ENCODE peak calls at places on chromosomes 1 and 21, in four cellular contexts. M, S, D and O are unnamed samples.

GRCh38 chr1:97919568-97920261 is 1.1 kb downstream of the DPYD start:
- DNase-seq in M (no peak), S (peak; percentile 45), D (no peak), O (no peak)

GRCh38 chr21:42346441-42346840 is 4.4 kb downstream of the TFF2 start:
- DNase-seq in M (no peak), S (no peak), D (peak; percentile 35), O (no peak)

GRCh38 chr1:237457573-237457972 is 415.6 kb downstream of the RYR2 start:
- DNase-seq in M (no peak), S (no peak), D (no peak), O (no peak)

GRCh38 chr1:201628490-201628889 is 89.6 kb downstream of the NAV1 start:
- DNase-seq in M (no peak), S (no peak), D (no peak), O (no peak)

GRCh38 chr1:23556661-23557470 is 2.4 kb downstream of the ID3 start:
- DNase-seq in M (no peak), S (peak; percentile 82), D (no peak), O (no peak)

GRCh38 chr1:155136728-155137127 is 1.1 kb downstream of the SLC50A1 start:
- DNase-seq in M (no peak), S (no peak), D (no peak), O (no peak)

GRCh38 chr1:33258788-33259274 is 2.5 kb downstream of the ZNF362 start:
- DNase-seq in M (no peak), S (no peak), D (no peak), O (no peak)

GRCh38 chr1:192884241-192884640 is 75.4 kb downstream of the RGS2 start:
- DNase-seq in M (no peak), S (no peak), D (no peak), O (no peak)

GRCh38 chr21:29710498-29710897 is 229.3 kb downstream of the GRIK1 start:
- DNase-seq in M (no peak), S (no peak), D (no peak), O (no peak)

GRCh38 chr21:46229133-46229922 is 754 bp upstream of the LSS start:
- DNase-seq in M (peak; percentile 80), S (no peak), D (no peak), O (no peak)

GRCh38 chr1:3685906-3686305 is 33.6 kb downstream of the TP73 start:
- DNase-seq in M (no peak), S (no peak), D (no peak), O (no peak)

GRCh38 chr1:220726634-220727033 is 21.5 kb upstream of the MTARC2 start:
- DNase-seq in M (no peak), S (no peak), D (no peak), O (no peak)
- TF ChIP-seq CTCF in M (no peak), S (peak; percentile 37), D (no peak), O (peak; percentile 48)

GRCh38 chr1:226405411-226405988 is 2.4 kb downstream of the PARP1 start:
- DNase-seq in M (no peak), S (no peak), D (peak; percentile 50), O (no peak)

GRCh38 chr1:226404904-226405222 is 3.0 kb downstream of the PARP1 start:
- DNase-seq in M (no peak), S (no peak), D (no peak), O (no peak)

GRCh38 chr1:226402615-226403521 is 5.0 kb downstream of the PARP1 start:
- DNase-seq in M (no peak), S (no peak), D (peak; percentile 15), O (no peak)

GRCh38 chr1:226403522-226404034 is 4.3 kb downstream of the PARP1 start:
- DNase-seq in M (no peak), S (peak; percentile 9), D (peak; percentile 37), O (no peak)

DNA sequence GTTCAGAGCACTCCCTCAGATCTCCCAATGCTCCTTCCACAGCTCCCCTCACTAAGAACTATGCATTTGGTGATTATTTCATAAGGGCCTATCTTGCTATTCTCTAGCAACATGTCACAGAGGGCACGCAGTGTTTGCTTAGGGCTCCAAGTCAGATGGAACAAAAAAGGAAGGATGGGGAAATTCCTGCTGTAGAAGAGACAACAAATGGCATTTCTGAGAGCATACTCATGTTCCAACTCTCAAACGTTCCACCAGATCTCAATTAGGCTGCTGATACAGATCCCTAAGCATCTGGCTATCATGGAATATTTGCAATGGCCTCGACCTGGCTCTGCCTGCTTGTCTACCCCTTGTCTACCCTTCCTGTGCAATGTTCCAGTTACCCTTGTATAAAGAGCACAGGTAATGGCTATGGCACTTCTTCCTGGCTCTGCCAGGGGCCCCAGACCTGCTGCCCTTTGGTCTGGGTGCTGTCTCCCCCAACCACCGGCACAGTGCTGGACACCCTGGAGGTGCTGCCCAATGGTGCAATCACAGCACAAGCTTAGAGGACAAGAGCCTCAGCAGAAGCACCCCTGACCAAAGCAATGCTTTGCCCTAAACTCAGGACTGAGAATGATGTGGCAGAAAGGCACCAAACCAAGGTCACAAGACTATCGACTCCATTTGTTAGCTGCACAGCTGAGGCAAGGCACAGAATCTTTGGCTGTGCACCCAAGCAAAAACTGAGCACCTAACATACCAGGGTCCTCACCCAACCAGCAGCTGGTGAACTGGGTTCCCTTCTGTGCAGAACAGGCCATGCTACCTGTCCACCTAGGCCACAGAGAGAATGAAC is 3.6 kb downstream of the PARP1 start:
- DNase-seq in M (no peak), S (no peak), D (peak; percentile 35), O (no peak)
- TF ChIP-seq CTCF in M (no peak), S (no peak), D (no peak), O (no peak)

GRCh38 chr1:90851711-90852050 is 134.6 kb upstream of the BARHL2 start:
- DNase-seq in M (no peak), S (no peak), D (no peak), O (no peak)
- TF ChIP-seq CTCF in M (no peak), S (no peak), D (no peak), O (no peak)

DNA sequence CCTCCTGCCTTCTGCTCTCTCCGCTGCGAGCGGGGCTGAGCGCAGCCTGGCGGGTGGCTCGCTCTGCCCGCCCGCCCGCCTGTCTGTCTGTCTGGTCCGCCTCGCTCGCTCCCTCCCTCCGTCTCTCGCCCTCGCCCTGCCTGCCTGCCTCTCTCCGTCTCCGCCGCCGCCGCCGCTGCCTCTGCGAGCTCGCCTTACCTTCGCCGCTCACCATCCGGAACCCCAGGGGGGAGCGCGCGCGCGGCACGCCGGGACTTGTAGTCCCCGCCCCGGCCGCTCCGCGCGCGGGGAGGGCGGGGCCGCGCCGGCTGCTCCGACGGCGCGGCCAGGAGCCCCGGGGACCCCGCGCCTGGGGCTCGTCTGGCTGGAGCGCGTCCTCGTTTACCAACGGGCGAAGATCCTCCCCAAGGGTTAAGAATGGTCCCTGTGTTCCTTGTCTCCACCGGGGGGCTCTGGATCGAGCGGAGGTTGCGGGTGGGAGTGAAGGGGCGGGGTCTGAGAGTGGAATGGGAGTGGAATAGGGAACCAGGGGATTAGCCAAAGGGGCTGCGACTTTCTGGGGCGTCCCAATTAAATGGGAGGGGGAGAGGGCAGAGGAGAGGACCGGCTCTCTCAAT is at the start of gene AHDC1:
- DNase-seq in M (peak; percentile 96), S (peak; percentile 95), D (peak; percentile 94), O (peak; percentile 94)
- TF ChIP-seq CTCF in M (peak; percentile 47), S (peak; percentile 5), D (no peak), O (no peak)

GRCh38 chr1:204618148-204618760 is 67.3 kb downstream of the LRRN2 start:
- DNase-seq in M (no peak), S (no peak), D (no peak), O (no peak)

GRCh38 chr1:204617256-204618147 is 68.0 kb downstream of the LRRN2 start:
- DNase-seq in M (no peak), S (no peak), D (no peak), O (no peak)

GRCh38 chr1:204621391-204621790 is 64.1 kb downstream of the LRRN2 start:
- DNase-seq in M (no peak), S (no peak), D (no peak), O (no peak)

GRCh38 chr1:204621996-204622395 is 63.5 kb downstream of the LRRN2 start:
- DNase-seq in M (no peak), S (no peak), D (no peak), O (no peak)

GRCh38 chr1:204619721-204620120 is 65.8 kb downstream of the LRRN2 start:
- DNase-seq in M (no peak), S (no peak), D (no peak), O (no peak)
- TF ChIP-seq CTCF in M (no peak), S (no peak), D (no peak), O (no peak)

DNA sequence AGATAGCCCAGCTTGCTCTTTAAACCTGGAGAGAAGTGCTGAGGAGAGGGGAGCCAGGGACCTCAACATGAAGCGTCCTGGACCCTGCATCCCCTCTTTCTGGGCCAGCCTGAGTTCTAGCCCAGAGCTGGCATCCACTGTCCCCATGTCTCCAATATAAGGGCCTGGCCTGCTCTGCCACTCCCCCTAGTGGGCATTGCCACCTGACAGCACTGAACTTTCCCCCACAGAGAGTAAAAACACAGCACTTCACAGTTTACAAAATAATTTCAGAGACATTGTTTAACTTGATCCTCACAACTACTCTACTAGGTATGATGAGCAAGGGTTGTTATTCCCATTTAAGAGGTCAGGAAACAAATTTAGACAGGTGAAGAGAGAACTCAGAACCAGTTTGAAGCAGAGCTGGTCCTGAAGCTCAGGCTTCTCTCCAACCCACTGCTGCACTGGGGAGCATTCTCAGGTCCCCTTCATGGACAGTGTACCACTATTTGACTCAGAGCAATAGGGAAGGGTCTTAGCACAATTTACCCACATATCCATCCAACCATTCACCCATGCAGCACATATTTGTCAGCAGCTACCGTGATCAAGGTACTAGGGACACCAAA is 151.2 kb downstream of the DMRTA2 start:
- DNase-seq in M (no peak), S (no peak), D (no peak), O (no peak)
- TF ChIP-seq CTCF in M (peak; percentile 43), S (peak; percentile 69), D (no peak), O (no peak)

DNA sequence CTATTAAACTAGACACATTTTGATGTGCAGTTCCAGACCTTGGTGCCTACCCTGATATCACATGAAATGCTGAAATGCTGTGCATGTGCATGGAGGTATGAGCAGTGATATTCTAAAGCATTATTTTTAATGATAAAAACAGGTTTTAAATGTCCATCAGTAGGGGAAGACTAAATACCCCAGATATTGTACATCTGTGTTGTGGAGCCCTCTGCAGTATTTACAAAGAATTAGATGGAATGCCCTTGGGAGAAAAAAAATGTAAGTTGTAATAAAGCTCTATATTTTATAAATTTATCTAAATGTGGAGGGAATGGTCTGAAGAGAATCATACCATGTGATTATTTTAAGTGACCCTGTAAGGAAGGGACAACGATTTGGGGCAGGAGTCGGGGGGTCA is 39.1 kb upstream of the IGSF5 start:
- DNase-seq in M (no peak), S (peak; percentile 31), D (no peak), O (no peak)
- TF ChIP-seq CTCF in M (no peak), S (peak; percentile 26), D (no peak), O (no peak)

GRCh38 chr1:2525896-2526823 is at the start of gene PANK4:
- DNase-seq in M (peak; percentile 97), S (peak; percentile 94), D (peak; percentile 92), O (peak; percentile 88)
- TF ChIP-seq CTCF in M (no peak), S (no peak), D (no peak), O (no peak)

DNA sequence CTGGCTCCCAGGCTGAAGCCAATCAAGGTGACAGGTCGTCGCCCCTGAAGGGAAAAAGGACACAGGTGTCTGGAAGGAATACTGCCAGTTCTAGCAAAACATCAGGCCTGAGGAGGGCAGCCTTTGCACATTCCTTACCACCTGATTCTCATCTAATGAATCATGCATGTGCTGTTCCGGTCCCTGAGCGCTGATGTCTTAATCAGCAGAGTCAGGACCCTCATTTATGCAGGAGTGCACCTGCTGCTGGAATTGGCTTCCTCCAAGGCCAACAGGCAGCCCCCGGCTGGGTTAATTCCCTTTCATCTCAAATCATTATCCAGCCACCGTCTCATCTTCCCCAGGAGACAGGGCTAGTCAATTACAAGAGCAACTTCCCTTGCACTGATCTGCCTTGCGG is 62.3 kb downstream of the TMCO4 start:
- DNase-seq in M (no peak), S (peak; percentile 11), D (no peak), O (no peak)
- TF ChIP-seq CTCF in M (no peak), S (peak; percentile 24), D (no peak), O (no peak)